ENCODE peak calls at places on chromosomes 4 and X, in six cellular contexts. One of them, this sample, is unnamed.

GRCh38 chrX:55754861-55755294 is 37.3 kb downstream of the RRAGB start:
- DNase-seq in sigmoid colon: no peak
- DNase-seq in left colon: no peak
- DNase-seq in trophoblast cell: no peak
- DNase-seq in anterior cingulate cortex: no peak
- DNase-seq in kidney glomerular epithelial cell: no peak
- DNase-seq in this sample: no peak

GRCh38 chrX:110210417-110211139 is 107.3 kb downstream of the AMMECR1 start:
- DNase-seq in left colon: no peak
- DNase-seq in sigmoid colon: no peak
- DNase-seq in trophoblast cell: no peak
- DNase-seq in kidney glomerular epithelial cell: no peak
- DNase-seq in anterior cingulate cortex: no peak
- DNase-seq in this sample: peak

GRCh38 chr4:27048350-27049100 is 187.9 kb downstream of the STIM2 start:
- DNase-seq in anterior cingulate cortex: no peak
- DNase-seq in kidney glomerular epithelial cell: peak
- DNase-seq in left colon: no peak
- DNase-seq in sigmoid colon: no peak
- DNase-seq in trophoblast cell: no peak
- DNase-seq in this sample: peak

GRCh38 chr4:140611854-140612253 is 43.1 kb upstream of the UCP1 start:
- DNase-seq in kidney glomerular epithelial cell: no peak
- DNase-seq in left colon: no peak
- DNase-seq in anterior cingulate cortex: no peak
- DNase-seq in trophoblast cell: no peak
- DNase-seq in sigmoid colon: no peak
- DNase-seq in this sample: no peak

GRCh38 chr4:190121759-190122158 is 51.8 kb upstream of the DUX4 start:
- DNase-seq in left colon: peak
- DNase-seq in trophoblast cell: peak
- DNase-seq in kidney glomerular epithelial cell: no peak
- DNase-seq in sigmoid colon: no peak
- DNase-seq in anterior cingulate cortex: no peak
- DNase-seq in this sample: no peak

GRCh38 chr4:18813055-18813454 is 791.5 kb upstream of the LCORL start:
- DNase-seq in kidney glomerular epithelial cell: no peak
- DNase-seq in left colon: no peak
- DNase-seq in trophoblast cell: no peak
- DNase-seq in anterior cingulate cortex: no peak
- DNase-seq in sigmoid colon: no peak
- DNase-seq in this sample: no peak

GRCh38 chr4:109389367-109390118 is 44.1 kb upstream of the SEC24B start:
- DNase-seq in kidney glomerular epithelial cell: no peak
- DNase-seq in sigmoid colon: no peak
- DNase-seq in left colon: no peak
- DNase-seq in anterior cingulate cortex: no peak
- DNase-seq in trophoblast cell: no peak
- DNase-seq in this sample: no peak

GRCh38 chr4:34046580-34046979 is 2197.7 kb downstream of the ARAP2 start:
- DNase-seq in sigmoid colon: no peak
- DNase-seq in anterior cingulate cortex: no peak
- DNase-seq in left colon: no peak
- DNase-seq in kidney glomerular epithelial cell: peak
- DNase-seq in trophoblast cell: peak
- DNase-seq in this sample: peak

GRCh38 chrX:37349131-37350033 is at the start of gene PRRG1:
- DNase-seq in left colon: peak
- DNase-seq in sigmoid colon: peak
- DNase-seq in kidney glomerular epithelial cell: peak
- DNase-seq in trophoblast cell: peak
- DNase-seq in anterior cingulate cortex: peak
- DNase-seq in this sample: peak

GRCh38 chrX:126164689-126165400 is 1.2 kb downstream of the DCAF12L2 start:
- DNase-seq in trophoblast cell: no peak
- DNase-seq in left colon: no peak
- DNase-seq in kidney glomerular epithelial cell: no peak
- DNase-seq in anterior cingulate cortex: no peak
- DNase-seq in sigmoid colon: no peak
- DNase-seq in this sample: no peak

GRCh38 chr4:24831637-24832036 is 36.3 kb downstream of the SOD3 start:
- DNase-seq in kidney glomerular epithelial cell: no peak
- DNase-seq in sigmoid colon: no peak
- DNase-seq in trophoblast cell: no peak
- DNase-seq in left colon: no peak
- DNase-seq in anterior cingulate cortex: no peak
- DNase-seq in this sample: no peak

GRCh38 chr4:1881709-1882108 is 10.5 kb downstream of the NSD2 start:
- DNase-seq in left colon: peak
- DNase-seq in kidney glomerular epithelial cell: no peak
- DNase-seq in sigmoid colon: no peak
- DNase-seq in trophoblast cell: no peak
- DNase-seq in anterior cingulate cortex: no peak
- DNase-seq in this sample: no peak

GRCh38 chr4:107866726-107867125 is 42.0 kb downstream of the SGMS2 start:
- DNase-seq in trophoblast cell: no peak
- DNase-seq in anterior cingulate cortex: no peak
- DNase-seq in sigmoid colon: no peak
- DNase-seq in left colon: no peak
- DNase-seq in kidney glomerular epithelial cell: no peak
- DNase-seq in this sample: no peak

This sample was measured in Caki2.